ENCODE peak calls at places on chromosomes 1 and 21, in four cellular contexts. One of them, this sample, is unnamed.
A peak's percentile ranks its signal among the peaks of the same experiment; 100 is the strongest.

GRCh38 chr21:42171091-42172053 is 47.6 kb upstream of the ABCG1 start:
- DNase-seq in GM06990: no peak
- DNase-seq in adipocyte: no peak
- DNase-seq in GM23338: no peak
- DNase-seq in this sample: peak; percentile 52

GRCh38 chr1:195594322-195594721 is 1013.9 kb downstream of the KCNT2 start:
- DNase-seq in GM06990: no peak
- DNase-seq in adipocyte: no peak
- DNase-seq in GM23338: no peak
- DNase-seq in this sample: no peak

GRCh38 chr1:208241541-208241940 is 2.6 kb downstream of the PLXNA2 start:
- DNase-seq in GM06990: no peak
- DNase-seq in adipocyte: no peak
- DNase-seq in GM23338: no peak
- DNase-seq in this sample: no peak

GRCh38 chr21:31480228-31480627 is 136.2 kb upstream of the TIAM1 start:
- DNase-seq in GM06990: no peak
- DNase-seq in GM23338: no peak
- DNase-seq in adipocyte: no peak
- DNase-seq in this sample: no peak

GRCh38 chr1:1627261-1627841 is 4.6 kb upstream of the MMP23B start:
- DNase-seq in GM23338: no peak
- DNase-seq in GM06990: peak; percentile 18
- DNase-seq in adipocyte: no peak
- DNase-seq in this sample: no peak

GRCh38 chr1:64112281-64112680 is 91.1 kb upstream of the UBE2U start:
- DNase-seq in GM06990: no peak
- DNase-seq in GM23338: no peak
- DNase-seq in adipocyte: peak; percentile 62
- DNase-seq in this sample: no peak

GRCh38 chr1:15008783-15009709 is 144.5 kb upstream of the TMEM51 start:
- DNase-seq in adipocyte: no peak
- DNase-seq in GM23338: peak; percentile 47
- DNase-seq in GM06990: no peak
- DNase-seq in this sample: no peak

GRCh38 chr21:44285102-44285501 is 574 bp upstream of the AIRE start:
- DNase-seq in adipocyte: no peak
- DNase-seq in GM23338: no peak
- DNase-seq in GM06990: peak; percentile 5
- DNase-seq in this sample: no peak

GRCh38 chr21:25942145-25942544 is 207.4 kb downstream of the GABPA start:
- DNase-seq in GM06990: no peak
- DNase-seq in GM23338: no peak
- DNase-seq in adipocyte: no peak
- DNase-seq in this sample: no peak

GRCh38 chr1:228084797-228085196 is 2.3 kb downstream of the ARF1 start:
- DNase-seq in GM06990: no peak
- DNase-seq in adipocyte: no peak
- DNase-seq in GM23338: no peak
- DNase-seq in this sample: no peak

GRCh38 chr1:119254067-119254720 is 113.7 kb upstream of the WARS2 start:
- DNase-seq in GM23338: no peak
- DNase-seq in GM06990: no peak
- DNase-seq in adipocyte: no peak
- DNase-seq in this sample: no peak

GRCh38 chr1:42743302-42744029 is 3.4 kb upstream of the CLDN19 start:
- DNase-seq in adipocyte: peak; percentile 46
- DNase-seq in GM23338: no peak
- DNase-seq in GM06990: no peak
- DNase-seq in this sample: no peak

GRCh38 chr1:156797212-156797871 is 19.3 kb downstream of the SH2D2A start:
- DNase-seq in GM06990: no peak
- DNase-seq in adipocyte: peak; percentile 84
- DNase-seq in GM23338: peak; percentile 86
- DNase-seq in this sample: no peak

GRCh38 chr1:63914706-63915105 is 140.9 kb downstream of the ROR1 start:
- DNase-seq in adipocyte: no peak
- DNase-seq in GM23338: no peak
- DNase-seq in GM06990: no peak
- DNase-seq in this sample: no peak

GRCh38 chr1:211648980-211649934 is 26.2 kb downstream of the NEK2 start:
- DNase-seq in GM23338: no peak
- DNase-seq in adipocyte: no peak
- DNase-seq in GM06990: no peak
- DNase-seq in this sample: no peak

GRCh38 chr1:168428063-168428731 is 115.6 kb downstream of the XCL2 start:
- DNase-seq in adipocyte: peak; percentile 64
- DNase-seq in GM06990: no peak
- DNase-seq in GM23338: peak; percentile 52
- DNase-seq in this sample: no peak

GRCh38 chr1:165933446-165934170 is 106.2 kb downstream of the UCK2 start:
- DNase-seq in adipocyte: no peak
- DNase-seq in GM23338: peak; percentile 38
- DNase-seq in GM06990: no peak
- DNase-seq in this sample: no peak

GRCh38 chr1:8349961-8350360 is 32.0 kb downstream of the SLC45A1 start:
- DNase-seq in GM06990: no peak
- DNase-seq in adipocyte: no peak
- DNase-seq in GM23338: no peak
- DNase-seq in this sample: no peak

GRCh38 chr21:44012474-44013379 is 618 bp downstream of the TRAPPC10 start:
- DNase-seq in GM23338: peak; percentile 85
- DNase-seq in adipocyte: peak; percentile 66
- DNase-seq in GM06990: peak; percentile 87
- DNase-seq in this sample: peak; percentile 31

GRCh38 chr1:43143441-43143888 is 28.6 kb downstream of the EBNA1BP2 start:
- DNase-seq in adipocyte: no peak
- DNase-seq in GM06990: no peak
- DNase-seq in GM23338: peak; percentile 91
- DNase-seq in this sample: no peak

GRCh38 chr1:150973258-150973825 is 1.3 kb downstream of the CERS2 start:
- DNase-seq in adipocyte: peak; percentile 45
- DNase-seq in GM23338: no peak
- DNase-seq in GM06990: no peak
- DNase-seq in this sample: no peak

GRCh38 chr1:31744165-31744888 is 19.8 kb downstream of the ADGRB2 start:
- DNase-seq in adipocyte: no peak
- DNase-seq in GM06990: peak; percentile 75
- DNase-seq in GM23338: no peak
- DNase-seq in this sample: no peak

GRCh38 chr21:46153259-46154154 is 1.9 kb downstream of the FTCD start:
- DNase-seq in adipocyte: peak; percentile 62
- DNase-seq in GM23338: peak; percentile 88
- DNase-seq in GM06990: no peak
- DNase-seq in this sample: no peak

DNA sequence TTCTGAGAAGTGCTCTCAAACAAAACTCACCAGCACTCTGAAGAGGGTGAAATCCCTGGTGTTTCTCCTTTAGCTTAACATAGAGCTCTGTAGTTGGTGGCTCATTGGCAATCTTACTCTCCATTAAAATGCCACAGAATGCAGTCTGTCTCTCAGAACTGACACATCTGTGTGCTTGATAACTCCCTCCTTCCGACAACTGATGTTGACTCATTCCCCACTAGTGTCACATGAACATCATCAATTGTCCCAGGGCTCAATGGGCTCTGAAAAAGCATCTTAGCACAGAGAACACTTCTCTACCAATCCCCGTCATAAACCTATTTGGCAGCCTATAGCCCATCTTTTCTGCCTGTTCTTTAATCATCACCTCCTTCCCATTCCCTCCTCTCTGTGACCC is 133.2 kb upstream of the ZC3H11B start:
- DNase-seq in GM23338: no peak
- DNase-seq in GM06990: no peak
- DNase-seq in adipocyte: no peak
- DNase-seq in this sample: no peak
- H3K36me3 ChIP-seq in GM23338: no peaks in the 10 kb centered on the region
- H3K36me3 ChIP-seq in GM06990: no peaks in the 10 kb centered on the region
- H3K36me3 ChIP-seq in adipocyte: no peaks in the 10 kb centered on the region
- H3K36me3 ChIP-seq in this sample: no peaks in the 10 kb centered on the region

GRCh38 chr1:17637055-17637454 is 97.6 kb downstream of the ARHGEF10L start:
- DNase-seq in GM06990: no peak
- DNase-seq in adipocyte: no peak
- DNase-seq in GM23338: no peak
- DNase-seq in this sample: no peak
- H3K36me3 ChIP-seq in GM06990: no peaks in the 10 kb centered on the region
- H3K36me3 ChIP-seq in adipocyte: peaks cover 62% of the 10 kb centered on the region
- H3K36me3 ChIP-seq in GM23338: peaks cover 21% of the 10 kb centered on the region
- H3K36me3 ChIP-seq in this sample: peaks cover 3% of the 10 kb centered on the region

GRCh38 chr1:44976252-44976651 is 10.1 kb downstream of the EIF2B3 start:
- DNase-seq in GM06990: no peak
- DNase-seq in GM23338: no peak
- DNase-seq in adipocyte: no peak
- DNase-seq in this sample: no peak
- H3K36me3 ChIP-seq in GM06990: peaks cover 8% of the 10 kb centered on the region
- H3K36me3 ChIP-seq in GM23338: peaks cover 9% of the 10 kb centered on the region
- H3K36me3 ChIP-seq in adipocyte: peaks cover 88% of the 10 kb centered on the region
- H3K36me3 ChIP-seq in this sample: no peaks in the 10 kb centered on the region

GRCh38 chr1:19308509-19308907 is 3.4 kb downstream of the AKR7A2 start:
- DNase-seq in adipocyte: no peak
- DNase-seq in GM23338: no peak
- DNase-seq in GM06990: no peak
- DNase-seq in this sample: no peak
- H3K36me3 ChIP-seq in adipocyte: peaks cover 52% of the 10 kb centered on the region
- H3K36me3 ChIP-seq in GM23338: no peaks in the 10 kb centered on the region
- H3K36me3 ChIP-seq in GM06990: peaks cover 5% of the 10 kb centered on the region
- H3K36me3 ChIP-seq in this sample: peaks cover 8% of the 10 kb centered on the region

GRCh38 chr1:220007438-220007837 is 38.9 kb downstream of the EPRS1 start:
- DNase-seq in GM23338: no peak
- DNase-seq in adipocyte: no peak
- DNase-seq in GM06990: no peak
- DNase-seq in this sample: no peak

GRCh38 chr1:220001095-220001501 is 45.2 kb downstream of the EPRS1 start:
- DNase-seq in GM06990: no peak
- DNase-seq in GM23338: no peak
- DNase-seq in adipocyte: peak; percentile 51
- DNase-seq in this sample: no peak

GRCh38 chr1:220005489-220005888 is 40.8 kb downstream of the EPRS1 start:
- DNase-seq in GM06990: no peak
- DNase-seq in adipocyte: no peak
- DNase-seq in GM23338: no peak
- DNase-seq in this sample: no peak

GRCh38 chr1:220003015-220003414 is 43.3 kb downstream of the EPRS1 start:
- DNase-seq in adipocyte: no peak
- DNase-seq in GM06990: no peak
- DNase-seq in GM23338: no peak
- DNase-seq in this sample: no peak

DNA sequence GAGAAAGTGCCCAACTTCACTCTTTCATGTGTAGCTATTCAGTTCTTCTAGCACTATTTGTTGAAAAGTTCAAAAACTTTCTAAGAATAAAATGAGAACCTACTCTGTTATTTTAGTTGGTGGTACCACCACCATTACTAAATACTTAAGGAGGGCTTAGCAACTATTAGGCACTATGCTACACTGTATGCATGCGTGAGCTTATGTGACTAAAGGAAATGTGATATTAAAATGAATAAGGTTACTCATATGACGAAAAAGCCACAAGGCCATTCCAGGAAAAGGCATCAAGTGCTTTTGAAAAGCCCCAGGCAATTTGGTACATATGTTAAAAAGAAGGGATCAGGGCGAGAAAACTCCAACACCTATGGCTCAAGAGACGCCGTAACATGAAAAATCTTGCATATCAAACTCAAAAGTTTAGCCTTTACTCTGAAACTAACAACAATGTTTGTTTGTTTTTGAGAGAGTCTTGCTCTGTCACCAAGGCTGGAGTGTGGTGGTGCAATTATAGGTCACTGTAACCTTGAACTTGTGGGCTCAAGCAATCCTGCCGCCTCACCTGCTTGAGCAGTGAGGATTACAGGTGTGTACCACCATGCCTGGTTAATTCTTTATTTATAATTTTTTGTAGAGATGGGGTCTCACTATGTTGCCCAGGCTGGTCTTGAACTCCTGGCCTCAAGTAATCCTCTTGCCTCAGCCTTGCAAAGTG is 42.6 kb downstream of the EPRS1 start:
- DNase-seq in GM23338: no peak
- DNase-seq in GM06990: no peak
- DNase-seq in adipocyte: no peak
- DNase-seq in this sample: no peak
- H3K36me3 ChIP-seq in GM23338: peaks cover 40% of the 10 kb centered on the region
- H3K36me3 ChIP-seq in GM06990: peaks cover 6% of the 10 kb centered on the region
- H3K36me3 ChIP-seq in adipocyte: peaks cover 95% of the 10 kb centered on the region
- H3K36me3 ChIP-seq in this sample: no peaks in the 10 kb centered on the region

This sample was measured in breast epithelium.